ENCODE peak calls at places on chromosomes 3 and 15, in seven cellular contexts. One of them, this sample, is unnamed.
A peak's percentile ranks its signal among the peaks of the same experiment; 100 is the strongest.

GRCh38 chr15:88542342-88542733 is 4.1 kb downstream of the DET1 start:
- DNase-seq in T-helper 17 cell: no peak
- DNase-seq in CD8-positive, alpha-beta memory T cell: no peak
- DNase-seq in kidney epithelial cell: no peak
- DNase-seq in astrocyte: no peak
- DNase-seq in lower leg skin: no peak
- DNase-seq in progenitor cell of endocrine pancreas: no peak
- DNase-seq in this sample: no peak

GRCh38 chr3:129238945-129239705 is 10.3 kb upstream of the COPG1 start:
- DNase-seq in T-helper 17 cell: no peak
- DNase-seq in CD8-positive, alpha-beta memory T cell: no peak
- DNase-seq in kidney epithelial cell: no peak
- DNase-seq in astrocyte: no peak
- DNase-seq in lower leg skin: no peak
- DNase-seq in progenitor cell of endocrine pancreas: no peak
- DNase-seq in this sample: no peak

GRCh38 chr3:141877911-141878310 is 1.5 kb downstream of the ATP1B3 start:
- DNase-seq in T-helper 17 cell: no peak
- DNase-seq in CD8-positive, alpha-beta memory T cell: no peak
- DNase-seq in kidney epithelial cell: no peak
- DNase-seq in astrocyte: peak; percentile 27
- DNase-seq in lower leg skin: no peak
- DNase-seq in progenitor cell of endocrine pancreas: no peak
- DNase-seq in this sample: no peak

GRCh38 chr3:134059680-134060560 is 30.2 kb upstream of the SLCO2A1 start:
- DNase-seq in T-helper 17 cell: no peak
- DNase-seq in CD8-positive, alpha-beta memory T cell: no peak
- DNase-seq in kidney epithelial cell: no peak
- DNase-seq in astrocyte: peak; percentile 50
- DNase-seq in lower leg skin: peak; percentile 72
- DNase-seq in progenitor cell of endocrine pancreas: no peak
- DNase-seq in this sample: no peak

GRCh38 chr15:83210619-83211018 is 3.0 kb upstream of the HDGFL3 start:
- DNase-seq in T-helper 17 cell: no peak
- DNase-seq in CD8-positive, alpha-beta memory T cell: no peak
- DNase-seq in kidney epithelial cell: peak; percentile 64
- DNase-seq in astrocyte: peak; percentile 68
- DNase-seq in lower leg skin: no peak
- DNase-seq in progenitor cell of endocrine pancreas: no peak
- DNase-seq in this sample: peak; percentile 84

GRCh38 chr15:46413799-46414198 is 779.0 kb downstream of the SQOR start:
- DNase-seq in T-helper 17 cell: no peak
- DNase-seq in CD8-positive, alpha-beta memory T cell: no peak
- DNase-seq in kidney epithelial cell: peak; percentile 29
- DNase-seq in astrocyte: peak; percentile 20
- DNase-seq in lower leg skin: no peak
- DNase-seq in progenitor cell of endocrine pancreas: no peak
- DNase-seq in this sample: no peak

GRCh38 chr3:51389423-51390183 is 1.5 kb upstream of the RBM15B start:
- DNase-seq in T-helper 17 cell: peak; percentile 38
- DNase-seq in CD8-positive, alpha-beta memory T cell: peak; percentile 73
- DNase-seq in kidney epithelial cell: no peak
- DNase-seq in astrocyte: peak; percentile 20
- DNase-seq in lower leg skin: peak; percentile 83
- DNase-seq in progenitor cell of endocrine pancreas: no peak
- DNase-seq in this sample: no peak

GRCh38 chr15:51076898-51077564 is 17.7 kb downstream of the TNFAIP8L3 start:
- DNase-seq in T-helper 17 cell: no peak
- DNase-seq in CD8-positive, alpha-beta memory T cell: no peak
- DNase-seq in kidney epithelial cell: no peak
- DNase-seq in astrocyte: peak; percentile 67
- DNase-seq in lower leg skin: peak; percentile 87
- DNase-seq in progenitor cell of endocrine pancreas: no peak
- DNase-seq in this sample: no peak

GRCh38 chr15:74411686-74412085 is 22.1 kb downstream of the SEMA7A start:
- DNase-seq in T-helper 17 cell: no peak
- DNase-seq in CD8-positive, alpha-beta memory T cell: no peak
- DNase-seq in kidney epithelial cell: no peak
- DNase-seq in astrocyte: no peak
- DNase-seq in lower leg skin: no peak
- DNase-seq in progenitor cell of endocrine pancreas: no peak
- DNase-seq in this sample: no peak

GRCh38 chr3:100033814-100034490 is 80.3 kb downstream of the FILIP1L start:
- DNase-seq in T-helper 17 cell: no peak
- DNase-seq in CD8-positive, alpha-beta memory T cell: no peak
- DNase-seq in kidney epithelial cell: no peak
- DNase-seq in astrocyte: peak; percentile 92
- DNase-seq in lower leg skin: no peak
- DNase-seq in progenitor cell of endocrine pancreas: no peak
- DNase-seq in this sample: no peak

GRCh38 chr15:25862087-25862468 is 1.0 kb downstream of the ATP10A start:
- DNase-seq in T-helper 17 cell: no peak
- DNase-seq in CD8-positive, alpha-beta memory T cell: peak; percentile 48
- DNase-seq in kidney epithelial cell: no peak
- DNase-seq in astrocyte: no peak
- DNase-seq in lower leg skin: no peak
- DNase-seq in progenitor cell of endocrine pancreas: no peak
- DNase-seq in this sample: no peak

GRCh38 chr3:46693038-46693896 is at the start of gene ALS2CL:
- DNase-seq in T-helper 17 cell: peak; percentile 63
- DNase-seq in CD8-positive, alpha-beta memory T cell: peak; percentile 82
- DNase-seq in kidney epithelial cell: no peak
- DNase-seq in astrocyte: no peak
- DNase-seq in lower leg skin: peak; percentile 92
- DNase-seq in progenitor cell of endocrine pancreas: peak; percentile 45
- DNase-seq in this sample: no peak

GRCh38 chr15:100951965-100952364 is 32.8 kb downstream of the LRRK1 start:
- DNase-seq in T-helper 17 cell: no peak
- DNase-seq in CD8-positive, alpha-beta memory T cell: no peak
- DNase-seq in kidney epithelial cell: no peak
- DNase-seq in astrocyte: no peak
- DNase-seq in lower leg skin: no peak
- DNase-seq in progenitor cell of endocrine pancreas: no peak
- DNase-seq in this sample: no peak

GRCh38 chr3:31014317-31015040 is 120.0 kb upstream of the GADL1 start:
- DNase-seq in T-helper 17 cell: no peak
- DNase-seq in CD8-positive, alpha-beta memory T cell: no peak
- DNase-seq in kidney epithelial cell: peak; percentile 18
- DNase-seq in astrocyte: peak; percentile 70
- DNase-seq in lower leg skin: no peak
- DNase-seq in progenitor cell of endocrine pancreas: no peak
- DNase-seq in this sample: peak; percentile 67

GRCh38 chr3:53030864-53031445 is 14.9 kb downstream of the SFMBT1 start:
- DNase-seq in T-helper 17 cell: peak; percentile 23
- DNase-seq in CD8-positive, alpha-beta memory T cell: peak; percentile 49
- DNase-seq in kidney epithelial cell: no peak
- DNase-seq in astrocyte: no peak
- DNase-seq in lower leg skin: no peak
- DNase-seq in progenitor cell of endocrine pancreas: no peak
- DNase-seq in this sample: no peak

GRCh38 chr3:190458040-190458439 is 8.3 kb upstream of the TMEM207 start:
- DNase-seq in T-helper 17 cell: no peak
- DNase-seq in CD8-positive, alpha-beta memory T cell: no peak
- DNase-seq in kidney epithelial cell: no peak
- DNase-seq in astrocyte: no peak
- DNase-seq in lower leg skin: no peak
- DNase-seq in progenitor cell of endocrine pancreas: no peak
- DNase-seq in this sample: no peak

GRCh38 chr15:73677146-73677607 is 7.0 kb upstream of the CD276 start:
- DNase-seq in T-helper 17 cell: peak; percentile 52
- DNase-seq in CD8-positive, alpha-beta memory T cell: peak; percentile 60
- DNase-seq in kidney epithelial cell: peak; percentile 26
- DNase-seq in astrocyte: peak; percentile 41
- DNase-seq in lower leg skin: peak; percentile 87
- DNase-seq in progenitor cell of endocrine pancreas: peak; percentile 37
- DNase-seq in this sample: no peak

GRCh38 chr3:156216852-156217251 is 96.5 kb downstream of the KCNAB1 start:
- DNase-seq in T-helper 17 cell: no peak
- DNase-seq in CD8-positive, alpha-beta memory T cell: no peak
- DNase-seq in kidney epithelial cell: no peak
- DNase-seq in astrocyte: no peak
- DNase-seq in lower leg skin: no peak
- DNase-seq in progenitor cell of endocrine pancreas: no peak
- DNase-seq in this sample: no peak

GRCh38 chr3:106711650-106712049 is 665.6 kb upstream of the CCDC54 start:
- DNase-seq in T-helper 17 cell: no peak
- DNase-seq in CD8-positive, alpha-beta memory T cell: no peak
- DNase-seq in kidney epithelial cell: peak; percentile 73
- DNase-seq in astrocyte: peak; percentile 88
- DNase-seq in lower leg skin: no peak
- DNase-seq in progenitor cell of endocrine pancreas: no peak
- DNase-seq in this sample: no peak

GRCh38 chr15:36931434-36931833 is 168.9 kb downstream of the MEIS2 start:
- DNase-seq in T-helper 17 cell: no peak
- DNase-seq in CD8-positive, alpha-beta memory T cell: no peak
- DNase-seq in kidney epithelial cell: no peak
- DNase-seq in astrocyte: no peak
- DNase-seq in lower leg skin: no peak
- DNase-seq in progenitor cell of endocrine pancreas: no peak
- DNase-seq in this sample: no peak

GRCh38 chr15:90214553-90215205 is 13.5 kb downstream of the SEMA4B start:
- DNase-seq in T-helper 17 cell: no peak
- DNase-seq in CD8-positive, alpha-beta memory T cell: no peak
- DNase-seq in kidney epithelial cell: no peak
- DNase-seq in astrocyte: no peak
- DNase-seq in lower leg skin: no peak
- DNase-seq in progenitor cell of endocrine pancreas: no peak
- DNase-seq in this sample: no peak

GRCh38 chr3:188832961-188833615 is 338.7 kb upstream of the TPRG1 start:
- DNase-seq in T-helper 17 cell: no peak
- DNase-seq in CD8-positive, alpha-beta memory T cell: no peak
- DNase-seq in kidney epithelial cell: no peak
- DNase-seq in astrocyte: no peak
- DNase-seq in lower leg skin: no peak
- DNase-seq in progenitor cell of endocrine pancreas: no peak
- DNase-seq in this sample: peak; percentile 79

GRCh38 chr3:53140575-53141467 is 10.6 kb upstream of the RFT1 start:
- DNase-seq in T-helper 17 cell: no peak
- DNase-seq in CD8-positive, alpha-beta memory T cell: no peak
- DNase-seq in kidney epithelial cell: no peak
- DNase-seq in astrocyte: no peak
- DNase-seq in lower leg skin: no peak
- DNase-seq in progenitor cell of endocrine pancreas: no peak
- DNase-seq in this sample: no peak

GRCh38 chr3:150407051-150407817 is 864 bp upstream of the TSC22D2 start:
- DNase-seq in T-helper 17 cell: no peak
- DNase-seq in CD8-positive, alpha-beta memory T cell: no peak
- DNase-seq in kidney epithelial cell: no peak
- DNase-seq in astrocyte: peak; percentile 73
- DNase-seq in lower leg skin: no peak
- DNase-seq in progenitor cell of endocrine pancreas: no peak
- DNase-seq in this sample: no peak

GRCh38 chr3:125163739-125164601 is 48.6 kb downstream of the SLC12A8 start:
- DNase-seq in T-helper 17 cell: no peak
- DNase-seq in CD8-positive, alpha-beta memory T cell: no peak
- DNase-seq in kidney epithelial cell: no peak
- DNase-seq in astrocyte: no peak
- DNase-seq in lower leg skin: peak; percentile 79
- DNase-seq in progenitor cell of endocrine pancreas: no peak
- DNase-seq in this sample: peak; percentile 24

GRCh38 chr3:139110072-139110830 is 65.6 kb upstream of the PRR23C start:
- DNase-seq in T-helper 17 cell: no peak
- DNase-seq in CD8-positive, alpha-beta memory T cell: no peak
- DNase-seq in kidney epithelial cell: no peak
- DNase-seq in astrocyte: no peak
- DNase-seq in lower leg skin: no peak
- DNase-seq in progenitor cell of endocrine pancreas: peak; percentile 4
- DNase-seq in this sample: no peak

GRCh38 chr3:111392911-111393351 is 149.1 kb upstream of the CD96 start:
- DNase-seq in T-helper 17 cell: peak; percentile 6
- DNase-seq in CD8-positive, alpha-beta memory T cell: peak; percentile 71
- DNase-seq in kidney epithelial cell: no peak
- DNase-seq in astrocyte: peak; percentile 10
- DNase-seq in lower leg skin: no peak
- DNase-seq in progenitor cell of endocrine pancreas: no peak
- DNase-seq in this sample: peak; percentile 95

GRCh38 chr3:9951962-9952805 is at the start of gene PRRT3:
- DNase-seq in T-helper 17 cell: peak; percentile 53
- DNase-seq in CD8-positive, alpha-beta memory T cell: peak; percentile 69
- DNase-seq in kidney epithelial cell: no peak
- DNase-seq in astrocyte: peak; percentile 18
- DNase-seq in lower leg skin: no peak
- DNase-seq in progenitor cell of endocrine pancreas: no peak
- DNase-seq in this sample: no peak

This sample was measured in epithelial cell of prostate.